ENCODE peak calls at places on chromosomes 13 and 19, in nine cellular contexts. T is lung, V is IMR-90, O is psoas muscle, E is dorsolateral prefrontal cortex, X is Peyer's patch, N is hepatocyte, B is cardiac muscle cell, L is SK-N-SH. C is an unnamed sample. For H3K27me3, the result is how much of the 10 kb centered on the place peaks cover.

GRCh38 chr13:28826368-28826767 is 6.2 kb downstream of the MTUS2 start:
- DNase-seq in T (no peak), V (no peak), O (no peak), E (no peak), X (no peak), N (no peak), B (no peak), L (no peak), C (no peak)

GRCh38 chr19:48683349-48683748 is 10.5 kb upstream of the NTN5 start:
- DNase-seq in T (peak), V (peak), O (peak), E (peak), X (no peak), N (no peak), B (peak), L (no peak), C (no peak)

GRCh38 chr13:81012031-81012430 is 671.1 kb upstream of the SPRY2 start:
- DNase-seq in T (no peak), V (no peak), O (no peak), E (no peak), X (no peak), N (no peak), B (no peak), L (no peak), C (no peak)

GRCh38 chr13:79995334-79995733 is 345.6 kb downstream of the SPRY2 start:
- DNase-seq in T (no peak), V (peak), O (no peak), E (no peak), X (no peak), N (no peak), B (peak), L (no peak), C (peak)

GRCh38 chr19:2540646-2541454 is 64.9 kb downstream of the GADD45B start:
- DNase-seq in T (peak), V (peak), O (peak), E (no peak), X (peak), N (peak), B (peak), L (no peak), C (peak)

GRCh38 chr13:50910483-50910805 is 853 bp downstream of the RNASEH2B start:
- DNase-seq in T (no peak), V (peak), O (no peak), E (no peak), X (no peak), N (no peak), B (peak), L (peak), C (no peak)

GRCh38 chr19:8449830-8450229 is 5.1 kb downstream of the HNRNPM start:
- DNase-seq in T (no peak), V (no peak), O (no peak), E (no peak), X (no peak), N (no peak), B (no peak), L (no peak), C (no peak)

GRCh38 chr13:110676057-110676510 is 29.8 kb downstream of the CARS2 start:
- DNase-seq in T (no peak), V (no peak), O (no peak), E (no peak), X (no peak), N (no peak), B (no peak), L (no peak), C (no peak)

DNA sequence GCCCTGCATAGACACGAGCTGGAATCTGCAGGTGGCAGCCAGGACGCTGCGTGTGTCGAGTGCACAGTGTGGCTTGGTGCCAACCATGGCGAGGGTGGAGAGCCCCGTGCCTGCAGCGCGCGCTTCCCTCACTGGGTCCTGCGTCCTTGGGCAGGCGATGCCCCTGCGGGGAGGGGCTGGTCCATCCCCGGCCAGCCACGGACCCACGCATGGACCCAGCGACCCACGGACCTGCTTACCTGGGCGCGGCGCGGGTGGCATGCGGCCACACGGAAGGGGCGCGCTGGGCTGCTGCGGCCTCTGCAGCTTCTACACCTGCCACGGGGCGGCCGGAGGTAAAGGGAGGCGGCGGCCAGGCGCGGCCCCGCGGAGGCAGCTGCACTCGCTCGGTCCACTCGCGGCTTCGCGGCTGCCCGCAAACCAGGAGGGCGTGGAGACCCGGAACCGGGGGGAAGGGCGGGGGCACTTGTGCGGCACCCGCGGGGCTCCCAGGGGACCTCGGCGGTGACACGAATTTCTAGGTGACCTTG is 569 bp upstream of the MCF2L start:
- DNase-seq in T (peak), V (no peak), O (peak), E (peak), X (peak), N (peak), B (no peak), L (peak), C (no peak)
- TF ChIP-seq CTCF in T (no peak), V (no peak), O (no peak), E (no peak), X (no peak), N (peak), B (no peak), L (no peak), C (no peak)

GRCh38 chr13:25168800-25169199 is 3.3 kb downstream of the AMER2 start:
- DNase-seq in T (no peak), V (no peak), O (no peak), E (no peak), X (no peak), N (no peak), B (no peak), L (no peak), C (no peak)
- H3K27me3 ChIP-seq in T (under half), V (under half), O (under half), E (under half), X (under half), N (half or more), B (half or more), L (half or more), C (under half)

DNA sequence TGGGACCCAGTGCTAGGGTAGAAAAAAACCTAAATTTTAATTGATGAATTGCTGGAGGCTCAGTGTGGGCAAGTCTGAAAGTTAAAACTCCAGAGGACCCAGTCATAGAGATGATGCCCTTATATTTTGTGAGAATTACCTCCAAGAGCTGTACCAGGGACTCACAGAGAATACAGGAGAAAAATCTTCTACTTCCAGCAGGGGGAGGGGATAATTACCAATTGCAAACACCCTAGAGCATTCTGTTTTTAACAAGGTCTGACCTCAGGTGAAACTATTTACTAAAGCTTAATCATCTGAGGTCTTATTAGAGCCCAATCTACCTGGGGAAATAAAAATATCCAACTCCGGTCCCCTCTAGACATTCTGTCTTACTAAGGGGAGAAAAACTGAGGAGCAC is 994.7 kb upstream of the MIR17HG start:
- DNase-seq in T (no peak), V (no peak), O (no peak), E (no peak), X (no peak), N (no peak), B (no peak), L (no peak), C (no peak)
- TF ChIP-seq CTCF in T (no peak), V (no peak), O (no peak), E (no peak), X (no peak), N (no peak), B (no peak), L (no peak), C (no peak)

GRCh38 chr19:41689993-41690800 is 2.1 kb upstream of the CEACAM7 start:
- DNase-seq in T (no peak), V (no peak), O (no peak), E (no peak), X (peak), N (no peak), B (no peak), L (no peak), C (no peak)

GRCh38 chr19:41690801-41691065 is 2.7 kb upstream of the CEACAM7 start:
- DNase-seq in T (no peak), V (no peak), O (no peak), E (no peak), X (no peak), N (no peak), B (no peak), L (no peak), C (no peak)

GRCh38 chr19:41687419-41687818 is 651 bp downstream of the CEACAM7 start:
- DNase-seq in T (no peak), V (no peak), O (no peak), E (no peak), X (no peak), N (no peak), B (no peak), L (no peak), C (no peak)

GRCh38 chr19:41688098-41688497 is at the start of gene CEACAM7:
- DNase-seq in T (no peak), V (no peak), O (no peak), E (no peak), X (no peak), N (no peak), B (no peak), L (no peak), C (no peak)

DNA sequence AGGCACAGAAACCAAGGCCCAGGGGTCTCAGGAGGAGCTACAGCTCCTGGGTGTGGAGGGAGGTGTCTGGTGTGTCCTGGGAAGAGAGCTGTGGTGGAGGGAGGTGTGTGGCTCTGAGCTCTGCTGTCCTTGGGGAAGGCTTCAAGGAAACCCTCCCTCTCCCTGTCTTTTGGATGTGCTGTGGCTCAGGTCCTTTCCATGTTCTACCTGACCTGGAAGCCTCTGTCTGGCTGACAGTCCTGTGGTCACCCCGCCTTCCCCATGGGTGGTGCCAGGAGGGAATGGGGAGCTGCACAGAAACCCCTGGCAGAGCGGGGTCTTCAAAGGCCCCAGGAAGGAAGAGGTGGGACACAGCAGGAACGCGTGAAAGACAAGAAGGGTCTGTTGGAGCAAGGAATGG is 617 bp upstream of the CEACAM7 start:
- DNase-seq in T (no peak), V (no peak), O (no peak), E (no peak), X (no peak), N (no peak), B (no peak), L (no peak), C (no peak)
- H3K27me3 ChIP-seq in T (under half), V (under half), O (under half), E (under half), X (under half), N (under half), B (under half), L (under half), C (under half)

DNA sequence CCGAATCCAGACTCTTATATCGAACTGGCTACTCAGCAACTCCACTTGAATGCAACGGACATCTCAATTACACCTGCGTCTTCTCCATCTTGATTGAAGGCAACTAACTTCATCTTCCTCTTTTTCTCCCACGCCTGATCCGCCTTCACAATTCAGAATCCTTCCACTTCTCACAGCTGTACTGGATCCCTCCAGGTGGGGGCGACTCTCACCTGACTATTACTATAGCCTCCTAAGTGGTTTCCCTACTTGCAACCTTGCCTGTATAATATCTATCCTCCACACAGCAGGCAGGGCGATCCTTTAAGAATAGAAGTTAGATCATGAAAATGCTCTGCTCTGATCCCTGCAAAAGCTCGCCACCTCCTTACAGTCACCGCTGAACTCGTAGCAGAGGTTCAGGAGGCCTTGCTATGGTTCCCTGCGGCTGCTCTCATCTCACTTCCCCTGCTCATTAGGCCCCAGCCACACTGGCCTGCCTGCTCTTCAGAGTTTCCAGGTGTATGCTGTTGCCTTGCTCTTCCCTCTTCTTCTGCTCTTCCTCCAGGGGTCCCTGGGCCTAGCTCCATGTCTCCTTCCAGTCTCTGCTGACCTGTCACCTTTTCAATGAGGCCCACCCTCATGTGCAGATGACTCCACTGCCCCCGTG is 31.9 kb downstream of the RFXAP start:
- DNase-seq in T (no peak), V (no peak), O (no peak), E (no peak), X (no peak), N (no peak), B (peak), L (peak), C (no peak)
- TF ChIP-seq CTCF in T (no peak), V (peak), O (peak), E (peak), X (no peak), N (peak), B (peak), L (peak), C (peak)

GRCh38 chr19:998064-998463 is 2.2 kb upstream of the GRIN3B start:
- DNase-seq in T (no peak), V (no peak), O (no peak), E (no peak), X (no peak), N (no peak), B (no peak), L (no peak), C (no peak)
- H3K27me3 ChIP-seq in T (under half), V (under half), O (half or more), E (under half), X (under half), N (half or more), B (under half), L (under half), C (under half)

C was measured in BJ.